ENCODE peak calls at places on chromosome 12, in ten cellular contexts. I, V, C, U, H, N, G, D, M and B are unnamed samples.

GRCh38 chr12:116299548-116300150 is 22.2 kb upstream of the MED13L start:
- DNase-seq in I (peak; percentile 15), V (no peak), C (no peak), U (no peak), H (no peak), N (peak; percentile 32), G (no peak), D (no peak), M (no peak), B (peak; percentile 41)

GRCh38 chr12:27914956-27915355 is 57.6 kb downstream of the PTHLH start:
- DNase-seq in I (no peak), V (no peak), C (no peak), U (no peak), H (no peak), N (no peak), G (no peak), D (no peak), M (no peak), B (peak; percentile 24)

GRCh38 chr12:28191018-28191595 is 851 bp downstream of the CCDC91 start:
- DNase-seq in I (peak; percentile 57), V (no peak), C (no peak), U (no peak), H (no peak), N (peak; percentile 55), G (no peak), D (no peak), M (peak; percentile 59), B (no peak)

GRCh38 chr12:116406529-116406928 is 129.0 kb upstream of the MED13L start:
- DNase-seq in I (peak; percentile 82), V (peak; percentile 92), C (peak; percentile 94), U (peak; percentile 94), H (no peak), N (peak; percentile 55), G (peak; percentile 83), D (peak; percentile 82), M (peak; percentile 99), B (peak; percentile 78)

GRCh38 chr12:88181881-88182280 is 39.8 kb downstream of the TMTC3 start:
- DNase-seq in I (no peak), V (no peak), C (no peak), U (no peak), H (no peak), N (no peak), G (no peak), D (no peak), M (no peak), B (no peak)

GRCh38 chr12:99911076-99911475 is 73.7 kb downstream of the ANKS1B start:
- DNase-seq in I (peak; percentile 50), V (peak; percentile 32), C (no peak), U (peak; percentile 53), H (no peak), N (peak; percentile 89), G (no peak), D (no peak), M (peak; percentile 61), B (peak; percentile 17)

GRCh38 chr12:125243811-125244210 is 178.6 kb downstream of the AACS start:
- DNase-seq in I (no peak), V (no peak), C (no peak), U (no peak), H (no peak), N (no peak), G (no peak), D (no peak), M (no peak), B (no peak)

GRCh38 chr12:48973992-48974673 is 2.6 kb upstream of the WNT10B start:
- DNase-seq in I (peak; percentile 47), V (no peak), C (no peak), U (peak; percentile 74), H (no peak), N (peak; percentile 54), G (no peak), D (peak; percentile 77), M (peak; percentile 39), B (peak; percentile 58)

GRCh38 chr12:48121522-48121921 is 2.4 kb downstream of the PFKM start:
- DNase-seq in I (no peak), V (no peak), C (no peak), U (no peak), H (no peak), N (no peak), G (no peak), D (no peak), M (no peak), B (no peak)

GRCh38 chr12:132806857-132807256 is 21.8 kb downstream of the GOLGA3 start:
- DNase-seq in I (no peak), V (no peak), C (no peak), U (no peak), H (no peak), N (no peak), G (no peak), D (no peak), M (no peak), B (no peak)

GRCh38 chr12:3912863-3913262 is 39.7 kb upstream of the PARP11 start:
- DNase-seq in I (no peak), V (no peak), C (no peak), U (no peak), H (no peak), N (no peak), G (no peak), D (no peak), M (no peak), B (no peak)

GRCh38 chr12:42128327-42128726 is 16.3 kb downstream of the GXYLT1 start:
- DNase-seq in I (no peak), V (no peak), C (no peak), U (no peak), H (no peak), N (peak; percentile 46), G (no peak), D (no peak), M (no peak), B (no peak)

GRCh38 chr12:96140110-96140509 is 54.1 kb upstream of the ELK3 start:
- DNase-seq in I (no peak), V (no peak), C (no peak), U (no peak), H (no peak), N (peak; percentile 59), G (no peak), D (no peak), M (no peak), B (no peak)

GRCh38 chr12:63889721-63890509 is 45.4 kb downstream of the SRGAP1 start:
- DNase-seq in I (no peak), V (no peak), C (no peak), U (no peak), H (no peak), N (no peak), G (no peak), D (no peak), M (no peak), B (no peak)

GRCh38 chr12:20128926-20129325 is 239.4 kb upstream of the PDE3A start:
- DNase-seq in I (no peak), V (no peak), C (no peak), U (no peak), H (no peak), N (peak; percentile 26), G (no peak), D (no peak), M (no peak), B (no peak)

GRCh38 chr12:92529944-92530343 is 172.8 kb upstream of the PLEKHG7 start:
- DNase-seq in I (no peak), V (no peak), C (no peak), U (no peak), H (no peak), N (no peak), G (no peak), D (no peak), M (no peak), B (no peak)
- TF ChIP-seq POLR2A in I (no peak), V (no peak), C (no peak), U (no peak), H (no peak), N (no peak), G (no peak), D (no peak), M (no peak), B (no peak)

DNA sequence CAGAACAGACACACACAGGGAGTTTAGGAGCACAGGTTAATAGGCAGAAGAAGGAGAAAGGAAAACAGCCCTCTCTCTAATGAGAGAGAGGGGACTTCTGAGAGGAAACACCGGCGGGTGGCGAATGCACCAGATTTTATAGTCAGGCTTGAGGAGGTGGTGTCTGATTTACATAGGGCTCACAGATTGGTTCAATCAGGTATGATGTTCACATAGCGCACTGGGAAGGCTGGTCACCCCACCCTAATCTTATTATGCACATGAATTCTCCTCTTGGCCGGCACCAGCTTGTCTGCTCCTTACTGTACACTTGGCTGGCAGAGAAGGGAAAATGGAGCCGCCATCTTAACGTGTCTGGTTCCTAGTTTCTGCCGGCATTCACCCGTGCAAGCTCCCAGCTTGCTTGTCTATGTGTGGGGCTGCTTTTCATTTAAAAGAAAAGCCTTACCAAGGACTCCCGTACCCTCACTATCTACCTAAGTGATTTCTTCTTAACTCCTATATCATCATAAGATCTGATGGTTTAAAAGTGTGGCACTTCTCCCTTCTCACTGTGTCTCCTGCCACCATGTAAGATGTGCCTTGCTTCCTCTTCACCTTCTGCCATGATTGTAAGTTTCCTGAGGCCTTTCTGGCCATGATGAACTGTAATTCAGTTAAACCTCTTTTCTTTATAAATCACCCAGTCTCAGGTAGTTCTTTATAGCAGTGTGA is 15.1 kb downstream of the BCAT1 start:
- DNase-seq in I (no peak), V (no peak), C (no peak), U (no peak), H (no peak), N (no peak), G (no peak), D (no peak), M (no peak), B (no peak)
- H3K36me3 ChIP-seq in I (no peaks in the 10 kb centered on the region), V (no peaks in the 10 kb centered on the region), C (no peaks in the 10 kb centered on the region), U (no peaks in the 10 kb centered on the region), H (no peaks in the 10 kb centered on the region), N (peaks cover 4% of the 10 kb centered on the region), G (no peaks in the 10 kb centered on the region), D (no peaks in the 10 kb centered on the region), M (no peaks in the 10 kb centered on the region), B (no peaks in the 10 kb centered on the region)

DNA sequence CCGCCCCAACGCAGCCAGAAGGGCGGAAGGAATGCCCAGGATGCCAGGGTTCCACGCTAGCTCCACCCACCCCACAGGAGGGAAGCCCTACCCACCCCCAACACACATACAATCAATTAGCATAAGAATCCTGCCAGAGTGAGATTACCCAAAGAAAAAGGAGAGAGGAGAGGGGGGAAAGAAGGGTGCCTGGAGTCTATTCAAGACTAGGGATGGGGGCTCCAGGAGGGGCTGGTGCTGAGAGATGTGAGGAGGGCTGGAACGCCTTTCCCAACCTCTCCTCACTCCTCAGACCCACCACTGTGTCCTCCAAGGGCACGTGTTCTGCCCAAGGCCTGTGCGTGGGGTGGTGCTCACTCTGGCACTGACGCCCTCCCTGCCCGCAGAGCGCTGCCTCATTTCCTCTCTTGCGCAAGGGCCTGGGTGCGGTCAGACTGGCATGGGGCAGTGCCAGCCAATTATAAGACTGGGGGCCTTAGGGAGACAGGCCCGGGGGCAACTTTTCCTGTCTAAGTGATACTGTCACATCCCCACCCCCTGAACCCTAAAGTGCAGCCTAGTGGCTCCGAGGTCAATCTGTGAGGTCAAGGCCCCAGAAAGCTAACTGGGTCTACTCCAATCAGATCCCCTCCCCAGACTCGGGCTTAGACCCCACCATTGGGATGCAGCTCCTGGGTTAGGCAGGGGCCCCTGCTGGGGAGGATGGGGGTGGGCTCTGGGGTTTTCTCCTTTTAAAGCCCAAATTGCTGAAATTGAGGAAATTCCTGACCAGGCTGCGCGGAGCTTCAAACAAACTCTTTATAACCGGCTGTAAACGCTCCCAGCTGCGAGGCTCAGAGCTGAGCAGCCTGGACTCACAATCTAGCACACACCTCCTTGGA is 10.2 kb upstream of the ITGB7 start:
- DNase-seq in I (peak; percentile 75), V (no peak), C (no peak), U (no peak), H (no peak), N (no peak), G (no peak), D (peak; percentile 81), M (peak; percentile 51), B (no peak)
- H3K4me3 ChIP-seq in I (no peak overlapping the region), V (peak overlapping the region; percentile 73), C (no peak overlapping the region), U (peak overlapping the region; percentile 78), H (peak overlapping the region; percentile 82), N (peak overlapping the region; percentile 53), G (no peak overlapping the region), D (no peak overlapping the region), M (no peak overlapping the region), B (no peak overlapping the region)

GRCh38 chr12:55671746-55672145 is 35.1 kb downstream of the OR10P1 start:
- DNase-seq in I (no peak), V (no peak), C (no peak), U (no peak), H (no peak), N (no peak), G (no peak), D (peak; percentile 52), M (no peak), B (no peak)
- TF ChIP-seq POLR2A in I (no peak), V (no peak), C (no peak), U (no peak), H (no peak), N (no peak), G (no peak), D (no peak), M (no peak), B (no peak)